ENCODE peak calls at places on chromosome 1, in nine cellular contexts. H, Q, B, P, G, J, T, Z and D are unnamed samples.

GRCh38 chr1:226814751-226815496 is 55.5 kb upstream of the PSEN2 start:
- DNase-seq in G (peak), Q (no peak), T (peak), Z (peak), H (peak), B (peak), P (no peak), J (peak), D (peak)

GRCh38 chr1:94927405-94928175 is 680 bp upstream of the CNN3 start:
- DNase-seq in H (no peak), P (no peak), G (no peak), T (no peak), J (peak), Q (no peak), Z (no peak), B (no peak), D (peak)

GRCh38 chr1:6420594-6421042 is 899 bp upstream of the HES2 start:
- DNase-seq in Q (no peak), P (no peak), G (no peak), J (no peak), T (no peak), B (no peak), H (no peak), Z (no peak), D (no peak)

GRCh38 chr1:227794813-227795183 is 20.7 kb upstream of the PRSS38 start:
- DNase-seq in Z (no peak), J (no peak), H (no peak), G (no peak), Q (no peak), T (no peak), B (no peak), P (no peak), D (no peak)

GRCh38 chr1:93652335-93652949 is 29.2 kb downstream of the BCAR3 start:
- DNase-seq in P (no peak), B (no peak), Q (no peak), H (no peak), J (no peak), G (no peak), Z (no peak), T (no peak), D (no peak)

GRCh38 chr1:229690662-229691061 is 64.6 kb downstream of the URB2 start:
- DNase-seq in J (no peak), P (no peak), T (no peak), H (no peak), B (no peak), Q (no peak), G (no peak), Z (no peak), D (no peak)

GRCh38 chr1:162384601-162385279 is 3.2 kb downstream of the C1orf226 start:
- DNase-seq in G (no peak), B (no peak), H (no peak), Z (no peak), J (no peak), T (no peak), P (no peak), Q (peak), D (no peak)

GRCh38 chr1:16013220-16013907 is 4.5 kb downstream of the HSPB7 start:
- DNase-seq in Z (peak), J (peak), H (no peak), P (peak), T (peak), G (peak), Q (peak), B (peak), D (peak)

GRCh38 chr1:46812065-46812750 is 13.4 kb downstream of the CYP4B1 start:
- DNase-seq in H (no peak), Q (no peak), P (no peak), Z (no peak), G (peak), T (no peak), J (no peak), B (peak), D (no peak)

GRCh38 chr1:32962248-32962896 is 2.2 kb downstream of the RNF19B start:
- DNase-seq in Q (no peak), G (no peak), Z (no peak), T (no peak), H (no peak), J (peak), B (no peak), P (no peak), D (peak)

GRCh38 chr1:20871419-20871818 is 84.3 kb upstream of the HP1BP3 start:
- DNase-seq in H (no peak), Z (no peak), P (no peak), G (no peak), Q (no peak), T (no peak), J (peak), B (no peak), D (no peak)

GRCh38 chr1:67816096-67816493 is 17.2 kb downstream of the GNG12 start:
- DNase-seq in H (no peak), G (no peak), Q (no peak), B (no peak), P (no peak), T (no peak), Z (no peak), J (no peak), D (no peak)

GRCh38 chr1:210377934-210378333 is 49.2 kb downstream of the HHAT start:
- DNase-seq in G (no peak), P (no peak), Q (no peak), J (peak), T (no peak), B (no peak), H (no peak), Z (no peak), D (peak)

GRCh38 chr1:41003640-41004220 is 17.8 kb downstream of the SLFNL1 start:
- DNase-seq in H (peak), B (peak), G (peak), P (peak), Q (peak), J (peak), T (peak), Z (peak), D (peak)

GRCh38 chr1:5473268-5473667 is 519.0 kb downstream of the NPHP4 start:
- DNase-seq in Q (no peak), G (no peak), H (no peak), Z (no peak), B (no peak), J (no peak), P (no peak), T (no peak), D (no peak)

GRCh38 chr1:153940756-153941155 is 5.8 kb downstream of the DENND4B start:
- DNase-seq in H (no peak), P (no peak), Z (no peak), Q (no peak), B (peak), G (no peak), J (no peak), T (no peak), D (no peak)

GRCh38 chr1:153937331-153937730 is 9.2 kb downstream of the DENND4B start:
- DNase-seq in T (no peak), Q (no peak), J (no peak), G (no peak), B (no peak), P (no peak), Z (no peak), H (no peak), D (no peak)

GRCh38 chr1:153941826-153942725 is 4.4 kb downstream of the DENND4B start:
- DNase-seq in G (no peak), T (no peak), J (no peak), B (peak), P (no peak), H (no peak), Q (no peak), Z (no peak), D (no peak)

GRCh38 chr1:153938996-153939395 is 7.5 kb downstream of the DENND4B start:
- DNase-seq in T (no peak), P (no peak), B (peak), Q (peak), H (no peak), Z (no peak), G (no peak), J (no peak), D (no peak)

GRCh38 chr1:153939476-153939875 is 7.0 kb downstream of the DENND4B start:
- DNase-seq in J (no peak), G (no peak), T (no peak), P (no peak), Q (no peak), H (no peak), B (peak), Z (no peak), D (no peak)
- TF ChIP-seq CTCF in J (no peak), G (no peak), T (no peak), P (no peak), Q (no peak), H (no peak), B (no peak), Z (no peak), D (no peak)

GRCh38 chr1:158176399-158176798 is 4.3 kb upstream of the CD1D start:
- DNase-seq in P (no peak), Q (no peak), B (no peak), H (no peak), T (no peak), G (no peak), Z (no peak), J (no peak), D (no peak)
- H3K4me3 ChIP-seq in P (no peak), Q (no peak), B (no peak), H (no peak), T (no peak), G (no peak), Z (no peak), J (no peak), D (no peak)

GRCh38 chr1:24744911-24745710 is at the start of gene CLIC4:
- DNase-seq in P (peak), G (peak), Q (peak), B (peak), Z (peak), T (peak), H (peak), J (peak), D (peak)
- TF ChIP-seq CTCF in P (peak), G (peak), Q (no peak), B (peak), Z (no peak), T (no peak), H (peak), J (peak), D (peak)

GRCh38 chr1:66769512-66770229 is 17.4 kb downstream of the DYNLT5 start:
- DNase-seq in T (no peak), J (no peak), Z (no peak), Q (no peak), P (no peak), G (no peak), B (no peak), H (no peak), D (no peak)
- H3K4me3 ChIP-seq in T (no peak), J (no peak), Z (no peak), Q (no peak), P (no peak), G (no peak), B (no peak), H (no peak), D (no peak)

GRCh38 chr1:202661136-202661845 is 49.0 kb downstream of the SYT2 start:
- DNase-seq in Q (no peak), B (no peak), P (no peak), Z (peak), G (no peak), T (no peak), J (no peak), H (no peak), D (no peak)
- TF ChIP-seq CTCF in Q (no peak), B (no peak), P (no peak), Z (peak), G (peak), T (no peak), J (peak), H (peak), D (peak)

GRCh38 chr1:185419718-185420117 is 102.7 kb upstream of the IVNS1ABP start:
- DNase-seq in P (no peak), H (no peak), J (no peak), G (no peak), Z (no peak), B (no peak), Q (no peak), T (no peak), D (peak)
- H3K4me3 ChIP-seq in P (no peak), H (no peak), J (no peak), G (no peak), Z (no peak), B (no peak), Q (no peak), T (no peak), D (no peak)

GRCh38 chr1:70866522-70867256 is 180.9 kb downstream of the PTGER3 start:
- DNase-seq in H (no peak), T (no peak), G (no peak), B (no peak), Q (no peak), P (no peak), J (no peak), Z (no peak), D (no peak)
- TF ChIP-seq CTCF in H (peak), T (no peak), G (no peak), B (no peak), Q (no peak), P (no peak), J (no peak), Z (no peak), D (no peak)

DNA sequence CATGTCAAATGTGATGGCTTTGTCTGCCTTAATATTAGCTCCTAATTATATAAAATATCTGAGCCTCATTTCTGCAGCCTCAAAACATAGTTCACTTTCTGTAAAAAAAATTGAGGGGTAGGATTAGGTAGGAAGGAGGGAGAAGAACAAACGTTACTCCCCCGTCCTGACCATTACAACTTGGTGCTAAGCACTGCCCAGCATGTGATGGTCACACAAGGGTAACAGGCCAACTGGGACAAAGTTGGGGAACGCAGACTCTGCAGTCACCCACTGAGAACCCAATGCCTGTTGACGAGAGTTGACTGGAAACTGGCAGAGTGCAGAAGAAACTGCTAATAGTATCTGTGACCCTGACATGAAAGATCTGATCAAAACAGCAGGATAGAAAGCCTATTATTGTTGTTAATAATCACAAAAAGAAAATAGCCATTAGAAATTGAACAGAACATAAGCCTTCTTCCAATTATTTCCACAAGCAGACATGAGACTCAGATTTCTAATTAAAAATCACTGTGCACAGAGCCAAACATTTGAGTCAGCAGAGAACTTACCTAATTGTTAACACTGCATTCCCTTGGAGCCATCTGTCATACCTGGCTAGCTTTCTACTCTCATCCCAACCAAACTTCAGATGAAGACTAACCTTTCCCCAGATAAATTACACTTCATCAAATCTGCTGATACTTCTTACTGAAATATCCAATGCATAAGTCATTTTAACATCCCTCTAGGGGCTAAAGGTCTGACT is 5.5 kb downstream of the SORT1 start:
- DNase-seq in H (no peak), G (peak), J (no peak), Z (no peak), B (peak), Q (peak), P (no peak), T (no peak), D (no peak)
- H3K4me3 ChIP-seq in H (no peak), G (peak), J (peak), Z (no peak), B (peak), Q (peak), P (peak), T (peak), D (no peak)

GRCh38 chr1:205122489-205122882 is 708 bp upstream of the RBBP5 start:
- DNase-seq in H (no peak), Q (no peak), J (no peak), G (no peak), Z (no peak), B (no peak), P (no peak), T (no peak), D (no peak)

GRCh38 chr1:205127646-205128045 is 5.9 kb upstream of the RBBP5 start:
- DNase-seq in H (no peak), P (no peak), T (no peak), B (no peak), Z (no peak), J (no peak), G (no peak), Q (no peak), D (no peak)

GRCh38 chr1:205118810-205119209 is 3.0 kb downstream of the RBBP5 start:
- DNase-seq in T (no peak), Z (no peak), P (no peak), B (no peak), J (no peak), H (no peak), G (no peak), Q (no peak), D (no peak)

GRCh38 chr1:205124726-205125125 is 2.9 kb upstream of the RBBP5 start:
- DNase-seq in G (no peak), T (no peak), B (no peak), Z (no peak), H (no peak), J (no peak), P (no peak), Q (no peak), D (no peak)

GRCh38 chr1:205121660-205122488 is at the start of gene RBBP5:
- DNase-seq in G (peak), T (peak), J (peak), P (peak), B (peak), Z (peak), Q (peak), H (peak), D (peak)
- TF ChIP-seq CTCF in G (peak), T (peak), J (peak), P (peak), B (peak), Z (peak), Q (peak), H (peak), D (peak)